ENCODE peak calls at places on chromosomes 6 and 20, in six cellular contexts. K, J, W, Z, U and E are unnamed samples.
A peak's percentile ranks its signal among the peaks of the same experiment; 100 is the strongest.

GRCh38 chr6:28393912-28394662 is 5.5 kb downstream of the ZSCAN12 start:
- DNase-seq in K (no peak), J (no peak), W (no peak), Z (peak; percentile 10), U (no peak), E (no peak)

GRCh38 chr6:33280539-33280938 is 3.6 kb downstream of the B3GALT4 start:
- DNase-seq in K (no peak), J (no peak), W (no peak), Z (no peak), U (no peak), E (no peak)

GRCh38 chr20:58511364-58511763 is 3.8 kb downstream of the APCDD1L start:
- DNase-seq in K (no peak), J (no peak), W (no peak), Z (no peak), U (no peak), E (no peak)

GRCh38 chr20:49471397-49471796 is 11.1 kb downstream of the KCNB1 start:
- DNase-seq in K (no peak), J (no peak), W (no peak), Z (no peak), U (no peak), E (no peak)

GRCh38 chr20:20498081-20498861 is 130.4 kb downstream of the INSM1 start:
- DNase-seq in K (peak; percentile 38), J (no peak), W (no peak), Z (no peak), U (no peak), E (no peak)

GRCh38 chr6:160069050-160069454 is 52.6 kb upstream of the SLC22A1 start:
- DNase-seq in K (no peak), J (peak; percentile 57), W (peak; percentile 58), Z (no peak), U (peak; percentile 56), E (peak; percentile 25)

GRCh38 chr6:44441091-44441855 is 53.8 kb downstream of the CDC5L start:
- DNase-seq in K (no peak), J (no peak), W (no peak), Z (no peak), U (no peak), E (no peak)

GRCh38 chr6:81690073-81690472 is 62.4 kb downstream of the TENT5A start:
- DNase-seq in K (no peak), J (no peak), W (no peak), Z (no peak), U (no peak), E (no peak)

GRCh38 chr6:106574729-106575458 is 54.4 kb downstream of the RTN4IP1 start:
- DNase-seq in K (no peak), J (no peak), W (no peak), Z (no peak), U (no peak), E (no peak)

GRCh38 chr6:125197795-125198269 is 44.3 kb downstream of the TPD52L1 start:
- DNase-seq in K (peak; percentile 87), J (no peak), W (no peak), Z (peak; percentile 70), U (no peak), E (no peak)

GRCh38 chr20:13898012-13898612 is 92.3 kb downstream of the SEL1L2 start:
- DNase-seq in K (no peak), J (no peak), W (no peak), Z (peak; percentile 23), U (no peak), E (no peak)

GRCh38 chr20:16569218-16570153 is 3.8 kb downstream of the KIF16B start:
- DNase-seq in K (no peak), J (no peak), W (no peak), Z (no peak), U (no peak), E (no peak)

DNA sequence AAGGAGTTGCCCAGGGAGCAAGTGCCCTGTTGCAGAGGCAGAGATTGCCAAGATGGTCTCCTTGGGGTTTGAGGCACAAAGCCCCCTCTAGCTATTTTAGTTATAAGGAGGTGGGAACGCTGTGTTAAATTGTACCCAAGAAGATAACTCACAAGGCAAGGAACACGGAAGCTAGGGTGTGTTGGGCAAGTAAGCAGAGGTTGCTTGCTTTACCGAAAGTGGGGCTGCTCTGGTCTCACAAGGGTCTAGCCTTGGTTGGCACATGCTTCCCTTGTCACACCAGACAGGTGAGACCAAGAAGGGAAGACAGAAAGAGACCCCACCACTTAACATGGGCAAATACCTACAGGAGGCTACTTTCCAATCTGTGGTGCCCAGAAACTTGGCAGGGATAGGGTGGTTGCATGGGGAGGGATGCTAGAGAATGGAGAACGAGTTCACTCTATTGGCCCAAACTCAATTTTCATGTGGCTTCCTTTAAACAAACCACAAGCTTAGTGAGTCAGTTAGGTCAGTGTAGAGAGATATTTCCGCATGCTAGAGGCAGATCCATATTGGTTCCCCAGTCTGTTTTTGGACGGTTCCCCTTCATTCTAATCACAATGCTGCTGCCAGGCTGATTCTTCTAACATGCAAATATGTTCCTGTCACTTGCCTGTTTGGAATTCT is 42.4 kb downstream of the PLAGL1 start:
- DNase-seq in K (no peak), J (no peak), W (no peak), Z (no peak), U (no peak), E (no peak)
- H3K4me1 ChIP-seq in K (peaks cover 19% of the 10 kb centered on the region), J (no peaks in the 10 kb centered on the region), W (no peaks in the 10 kb centered on the region), Z (peaks cover 18% of the 10 kb centered on the region), U (no peaks in the 10 kb centered on the region), E (no peaks in the 10 kb centered on the region)

GRCh38 chr6:11098009-11098408 is 4.4 kb downstream of the SMIM13 start:
- DNase-seq in K (no peak), J (no peak), W (no peak), Z (no peak), U (no peak), E (no peak)
- H3K4me1 ChIP-seq in K (peaks cover 21% of the 10 kb centered on the region), J (peaks cover 18% of the 10 kb centered on the region), W (peaks cover 6% of the 10 kb centered on the region), Z (no peaks in the 10 kb centered on the region), U (peaks cover 26% of the 10 kb centered on the region), E (peaks cover 22% of the 10 kb centered on the region)

DNA sequence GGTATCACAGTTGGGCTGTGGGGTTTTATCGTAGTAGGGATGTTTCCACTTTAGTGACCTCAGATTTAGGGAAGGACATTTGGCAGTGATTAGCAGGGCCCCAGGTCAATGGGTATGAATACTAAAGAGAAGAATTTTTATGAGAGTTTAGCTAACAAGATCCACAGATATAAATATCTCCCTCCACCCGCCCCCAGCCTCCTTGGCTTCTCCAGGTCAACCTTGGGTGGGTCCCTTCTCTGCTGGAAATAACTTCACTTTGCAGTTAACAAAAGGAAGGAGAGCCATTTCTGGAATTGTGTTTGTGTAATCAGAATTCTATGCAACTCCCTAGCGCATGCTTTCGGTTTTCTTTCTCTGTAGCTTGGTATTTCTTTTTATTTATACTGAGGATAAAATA is 27.2 kb downstream of the RIPOR2 start:
- DNase-seq in K (no peak), J (no peak), W (no peak), Z (no peak), U (no peak), E (no peak)
- H3K4me1 ChIP-seq in K (peaks cover 51% of the 10 kb centered on the region), J (peaks cover 92% of the 10 kb centered on the region), W (peaks cover 91% of the 10 kb centered on the region), Z (no peaks in the 10 kb centered on the region), U (peaks cover 10% of the 10 kb centered on the region), E (peaks cover 94% of the 10 kb centered on the region)

DNA sequence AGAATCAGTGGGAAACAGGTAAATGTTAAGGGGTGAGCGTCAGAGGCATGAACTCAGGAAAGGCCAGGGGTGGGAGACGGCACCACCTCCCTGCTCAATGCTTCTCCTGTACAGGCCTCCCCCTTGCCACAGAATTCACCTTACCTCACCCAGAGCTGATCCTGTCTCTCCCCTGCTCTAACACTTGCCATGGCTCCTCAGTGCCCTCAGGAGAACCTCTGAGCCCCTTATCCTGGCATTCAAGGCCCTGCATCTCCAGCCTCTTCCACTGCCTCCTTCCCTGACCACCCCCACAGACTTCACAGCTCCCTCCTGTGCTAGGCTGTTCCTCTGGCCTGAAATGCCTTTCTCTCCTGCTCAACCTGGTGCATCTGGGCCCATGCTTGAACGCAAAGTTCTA is 33.9 kb downstream of the BPIFB1 start:
- DNase-seq in K (no peak), J (no peak), W (no peak), Z (no peak), U (no peak), E (no peak)
- H3K4me1 ChIP-seq in K (no peaks in the 10 kb centered on the region), J (no peaks in the 10 kb centered on the region), W (no peaks in the 10 kb centered on the region), Z (no peaks in the 10 kb centered on the region), U (peaks cover 3% of the 10 kb centered on the region), E (no peaks in the 10 kb centered on the region)

GRCh38 chr20:64071341-64072332 is 7.7 kb downstream of the RGS19 start:
- DNase-seq in K (no peak), J (no peak), W (no peak), Z (no peak), U (no peak), E (no peak)
- H3K4me1 ChIP-seq in K (peaks cover 20% of the 10 kb centered on the region), J (peaks cover 24% of the 10 kb centered on the region), W (peaks cover 21% of the 10 kb centered on the region), Z (no peaks in the 10 kb centered on the region), U (no peaks in the 10 kb centered on the region), E (peaks cover 38% of the 10 kb centered on the region)

GRCh38 chr6:168049277-168049676 is 29.7 kb downstream of the FRMD1 start:
- DNase-seq in K (no peak), J (no peak), W (no peak), Z (no peak), U (no peak), E (no peak)

GRCh38 chr6:168047841-168048723 is 30.9 kb downstream of the FRMD1 start:
- DNase-seq in K (no peak), J (no peak), W (no peak), Z (no peak), U (no peak), E (no peak)

GRCh38 chr6:168050225-168050796 is 28.7 kb downstream of the FRMD1 start:
- DNase-seq in K (no peak), J (peak; percentile 39), W (no peak), Z (no peak), U (no peak), E (no peak)

GRCh38 chr6:168049681-168050224 is 29.3 kb downstream of the FRMD1 start:
- DNase-seq in K (no peak), J (no peak), W (no peak), Z (no peak), U (no peak), E (no peak)

GRCh38 chr6:168048724-168049025 is 30.3 kb downstream of the FRMD1 start:
- DNase-seq in K (no peak), J (no peak), W (no peak), Z (no peak), U (no peak), E (no peak)
- H3K4me1 ChIP-seq in K (peaks cover 8% of the 10 kb centered on the region), J (no peaks in the 10 kb centered on the region), W (no peaks in the 10 kb centered on the region), Z (no peaks in the 10 kb centered on the region), U (no peaks in the 10 kb centered on the region), E (no peaks in the 10 kb centered on the region)

GRCh38 chr6:90286884-90287488 is 9.7 kb downstream of the BACH2 start:
- DNase-seq in K (peak; percentile 37), J (peak; percentile 53), W (peak; percentile 67), Z (peak; percentile 66), U (peak; percentile 59), E (peak; percentile 36)

GRCh38 chr6:90289902-90290301 is 6.7 kb downstream of the BACH2 start:
- DNase-seq in K (no peak), J (no peak), W (no peak), Z (no peak), U (no peak), E (no peak)

GRCh38 chr6:90285611-90286381 is 10.8 kb downstream of the BACH2 start:
- DNase-seq in K (peak; percentile 69), J (peak; percentile 59), W (peak; percentile 66), Z (peak; percentile 94), U (no peak), E (peak; percentile 73)

GRCh38 chr6:90290991-90291390 is 5.7 kb downstream of the BACH2 start:
- DNase-seq in K (no peak), J (no peak), W (no peak), Z (no peak), U (no peak), E (no peak)

GRCh38 chr6:90288404-90288803 is 8.2 kb downstream of the BACH2 start:
- DNase-seq in K (no peak), J (no peak), W (no peak), Z (no peak), U (no peak), E (no peak)
- H3K4me1 ChIP-seq in K (peaks cover 23% of the 10 kb centered on the region), J (peaks cover 87% of the 10 kb centered on the region), W (peaks cover 91% of the 10 kb centered on the region), Z (peaks cover 19% of the 10 kb centered on the region), U (peaks cover 25% of the 10 kb centered on the region), E (peaks cover 58% of the 10 kb centered on the region)